ENCODE peak calls at places on chromosomes 12 and 14, in five cellular contexts. N is heart left ventricle, P is WTC11, V is upper lobe of right lung, W is fibroblast of lung. D is an unnamed sample.

GRCh38 chr14:104681689-104682074 is 7.7 kb upstream of the INF2 start:
- DNase-seq in N (peak; percentile 92), V (peak; percentile 87), P (peak; percentile 86), W (peak; percentile 86), D (no peak)

GRCh38 chr12:103799504-103800251 is 41.4 kb downstream of the NT5DC3 start:
- DNase-seq in V (no peak), N (no peak), W (peak; percentile 68), P (no peak), D (no peak)

GRCh38 chr12:87117516-87117915 is 861.3 kb upstream of the MGAT4C start:
- DNase-seq in W (no peak), V (no peak), P (no peak), N (no peak), D (no peak)

GRCh38 chr14:54050759-54051158 is 94.1 kb upstream of the BMP4 start:
- DNase-seq in N (no peak), W (no peak), P (no peak), V (peak; percentile 75), D (no peak)

GRCh38 chr12:131540138-131540623 is 170.7 kb upstream of the SFSWAP start:
- DNase-seq in P (no peak), W (no peak), N (no peak), V (no peak), D (no peak)

GRCh38 chr12:119448737-119449136 is 114.2 kb downstream of the CCDC60 start:
- DNase-seq in N (no peak), P (no peak), V (no peak), W (peak; percentile 1), D (no peak)

GRCh38 chr12:2271961-2272360 is 219.2 kb downstream of the CACNA1C start:
- DNase-seq in N (no peak), P (no peak), W (no peak), V (no peak), D (no peak)

GRCh38 chr14:97697772-97698171 is 900.6 kb downstream of the VRK1 start:
- DNase-seq in W (no peak), N (no peak), P (no peak), V (no peak), D (no peak)

GRCh38 chr14:99150236-99150635 is 121.8 kb downstream of the BCL11B start:
- DNase-seq in P (no peak), V (no peak), N (no peak), W (no peak), D (no peak)

GRCh38 chr14:62117010-62117717 is 354.9 kb downstream of the SNAPC1 start:
- DNase-seq in P (peak; percentile 97), W (peak; percentile 71), N (peak; percentile 65), V (peak; percentile 75), D (peak; percentile 72)

GRCh38 chr12:130990034-130990433 is 36.3 kb downstream of the ADGRD1 start:
- DNase-seq in P (no peak), W (no peak), V (peak; percentile 32), N (no peak), D (no peak)

GRCh38 chr14:71400821-71401447 is 493.7 kb downstream of the PCNX1 start:
- DNase-seq in W (peak; percentile 47), V (no peak), P (no peak), N (no peak), D (no peak)

GRCh38 chr12:104454997-104455396 is 1.8 kb upstream of the CHST11 start:
- DNase-seq in W (peak; percentile 84), V (no peak), N (no peak), P (no peak), D (no peak)

GRCh38 chr12:74415633-74416032 is 122.0 kb upstream of the ATXN7L3B start:
- DNase-seq in P (no peak), V (no peak), W (peak; percentile 14), N (no peak), D (no peak)

GRCh38 chr14:101721951-101722661 is 39.4 kb upstream of the PPP2R5C start:
- DNase-seq in P (no peak), W (peak; percentile 93), V (no peak), N (peak; percentile 65), D (no peak)

GRCh38 chr12:131097247-131098177 is 143.8 kb downstream of the ADGRD1 start:
- DNase-seq in P (peak; percentile 5), V (peak; percentile 51), W (no peak), N (no peak), D (no peak)

GRCh38 chr14:90523544-90523943 is 126.7 kb downstream of the CALM1 start:
- DNase-seq in W (peak; percentile 82), P (no peak), V (no peak), N (no peak), D (no peak)

GRCh38 chr12:52243774-52244614 is 11.0 kb downstream of the KRT7 start:
- DNase-seq in P (no peak), V (peak; percentile 88), N (peak; percentile 75), W (peak; percentile 91), D (no peak)

GRCh38 chr14:65077318-65077717 is 25.0 kb downstream of the MAX start:
- DNase-seq in P (no peak), V (no peak), N (no peak), W (no peak), D (no peak)

GRCh38 chr12:24379493-24379892 is 430.0 kb upstream of the SOX5 start:
- DNase-seq in W (no peak), P (no peak), N (no peak), V (no peak), D (no peak)

GRCh38 chr12:127787544-127787943 is 479.4 kb upstream of the TMEM132C start:
- DNase-seq in N (no peak), P (no peak), W (no peak), V (no peak), D (no peak)

GRCh38 chr12:108235231-108235959 is 103.7 kb downstream of the CMKLR1 start:
- DNase-seq in V (no peak), P (peak; percentile 24), N (no peak), W (no peak), D (no peak)

GRCh38 chr12:108238474-108238873 is 100.6 kb downstream of the CMKLR1 start:
- DNase-seq in N (no peak), P (no peak), V (no peak), W (no peak), D (no peak)

GRCh38 chr12:108236366-108236765 is 102.7 kb downstream of the CMKLR1 start:
- DNase-seq in W (no peak), V (no peak), P (no peak), N (no peak), D (no peak)

GRCh38 chr12:108239378-108239777 is 99.7 kb downstream of the CMKLR1 start:
- DNase-seq in V (no peak), N (no peak), P (no peak), W (no peak), D (no peak)

DNA sequence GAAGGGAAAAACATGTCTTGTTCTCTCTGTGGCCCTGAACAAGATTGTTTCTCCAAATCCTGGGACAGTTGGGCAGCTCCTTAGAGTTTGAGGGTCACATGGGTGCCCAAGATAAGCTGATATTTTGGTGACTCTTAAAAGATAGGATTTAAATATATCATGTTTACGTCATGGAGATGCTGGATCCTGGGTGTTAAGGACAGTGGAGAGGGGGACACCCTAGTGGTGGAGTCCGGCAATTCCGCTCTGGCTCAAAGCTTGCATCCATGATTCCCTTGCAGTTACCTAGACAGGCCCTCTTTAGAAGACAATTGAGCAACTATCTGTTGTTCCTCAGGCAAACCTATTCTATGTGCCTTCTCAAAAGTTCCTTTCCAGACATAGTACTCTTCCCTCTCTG is 101.8 kb downstream of the CMKLR1 start:
- DNase-seq in W (no peak), P (peak; percentile 46), N (no peak), V (no peak), D (no peak)
- TF ChIP-seq CTCF in W (no peak), P (peak; percentile 32), N (no peak), V (peak; percentile 9), D (peak; percentile 39)

DNA sequence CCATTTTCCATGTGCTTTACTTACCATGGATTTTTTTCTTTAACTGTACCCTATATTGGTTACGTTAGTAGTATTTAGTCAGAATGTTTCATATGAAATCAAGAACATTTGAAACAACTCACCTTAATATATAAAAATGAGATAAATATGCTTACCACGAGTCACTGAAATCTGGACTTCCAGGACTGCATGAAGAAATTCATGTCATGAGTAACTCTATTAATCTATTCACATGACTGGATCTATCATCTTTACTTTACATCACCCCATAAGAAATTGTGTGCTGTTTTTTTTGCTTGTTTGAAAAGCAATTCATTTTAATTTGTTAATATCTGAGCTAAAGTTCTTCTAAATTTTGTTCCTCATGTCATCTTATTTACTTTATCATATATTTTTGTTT is 5.3 kb downstream of the EPYC start:
- DNase-seq in N (no peak), P (no peak), W (peak; percentile 20), V (no peak), D (no peak)
- TF ChIP-seq CTCF in N (no peak), P (no peak), W (no peak), V (no peak), D (no peak)

GRCh38 chr12:57725851-57726150 is 12.7 kb downstream of the AGAP2 start:
- DNase-seq in V (no peak), P (no peak), N (no peak), W (no peak), D (no peak)

GRCh38 chr12:57726884-57727757 is 11.4 kb downstream of the AGAP2 start:
- DNase-seq in V (peak; percentile 77), W (peak; percentile 33), P (peak; percentile 47), N (peak; percentile 54), D (peak; percentile 57)

GRCh38 chr12:57727758-57728395 is 10.7 kb downstream of the AGAP2 start:
- DNase-seq in V (no peak), W (no peak), P (peak; percentile 68), N (no peak), D (peak; percentile 56)

GRCh38 chr12:57724936-57725740 is 13.4 kb downstream of the AGAP2 start:
- DNase-seq in P (no peak), N (no peak), W (no peak), V (no peak), D (no peak)

DNA sequence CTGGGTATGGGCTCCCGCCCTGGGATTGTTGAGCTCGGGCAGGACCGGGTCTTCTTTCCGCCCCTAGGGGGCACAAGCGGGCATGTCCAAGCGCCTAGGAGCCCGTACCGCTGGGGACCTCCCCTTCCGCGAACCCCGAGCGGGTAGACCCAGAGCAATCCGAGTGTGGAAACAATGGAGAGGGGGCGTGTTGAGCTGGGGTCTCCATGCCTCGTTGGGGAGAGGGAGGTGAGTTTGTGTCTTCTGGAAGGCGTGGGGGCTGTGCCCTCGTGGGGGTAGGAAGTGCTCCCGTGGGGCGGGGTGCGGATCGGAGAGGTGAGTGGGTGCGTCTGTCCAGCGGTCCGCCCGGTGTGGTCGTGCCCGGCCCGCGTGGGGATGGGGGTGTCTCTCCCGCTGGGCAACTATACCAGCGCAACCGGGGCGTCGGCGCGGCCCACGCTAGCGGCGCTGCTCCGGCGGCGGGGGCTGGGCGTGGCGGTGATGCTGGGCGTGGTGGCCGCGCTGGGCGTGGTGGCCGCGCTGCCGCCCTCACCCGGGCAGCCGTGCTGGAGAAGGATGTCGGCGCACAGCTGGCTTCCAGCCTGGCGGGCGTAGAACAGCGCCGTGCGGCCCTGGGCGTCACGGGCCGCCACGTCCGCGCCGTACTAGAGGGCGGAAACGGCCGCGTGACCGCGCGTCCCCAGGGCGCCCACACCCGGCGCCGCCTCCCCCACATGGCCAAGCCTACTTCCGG is 12.2 kb downstream of the AGAP2 start:
- DNase-seq in P (peak; percentile 92), W (peak; percentile 67), N (peak; percentile 82), V (peak; percentile 90), D (peak; percentile 43)
- TF ChIP-seq CTCF in P (peak; percentile 40), W (peak; percentile 85), N (peak; percentile 79), V (peak; percentile 75), D (peak; percentile 64)

DNA sequence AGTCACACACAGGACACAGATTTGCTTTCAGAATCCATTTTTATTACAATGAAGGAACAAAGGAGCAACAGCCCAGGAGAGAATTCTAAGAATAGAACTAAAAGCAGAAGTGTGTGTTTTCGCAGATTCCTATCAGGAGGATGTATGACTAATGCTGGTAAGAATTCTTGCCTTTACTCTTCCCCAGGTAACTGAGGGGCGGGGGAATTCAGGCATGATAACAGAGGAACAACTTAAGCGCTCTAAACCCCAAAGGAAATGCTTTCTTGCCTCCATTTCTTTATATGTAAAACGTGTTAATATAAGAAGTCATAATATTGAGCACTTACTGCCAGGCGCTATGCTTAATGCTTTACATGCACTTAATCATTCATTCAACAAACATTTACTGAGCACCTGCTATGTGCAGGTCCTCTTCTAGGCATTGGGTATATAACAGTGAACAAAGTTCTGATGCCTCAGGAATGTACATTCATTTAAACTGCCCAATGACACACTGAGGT is 4.5 kb downstream of the HCAR1 start:
- DNase-seq in W (peak; percentile 63), N (no peak), P (no peak), V (no peak), D (no peak)
- TF ChIP-seq CTCF in W (no peak), N (no peak), P (no peak), V (no peak), D (no peak)

D was measured in progenitor cell of endocrine pancreas.